ENCODE peak calls at places on chromosomes 16 and 17, in seven cellular contexts. X is Panc1, J is spleen, F is prostate gland, N is HCT116, R is GM23338, L is SK-N-SH. O is an unnamed sample.

GRCh38 chr16:54112807-54113206 is 173.8 kb downstream of the IRX3 start:
- DNase-seq in X (no peak), J (no peak), F (no peak), N (no peak), R (no peak), L (no peak), O (no peak)

GRCh38 chr17:68719431-68719830 is 118.3 kb upstream of the FAM20A start:
- DNase-seq in X (no peak), J (no peak), F (no peak), N (no peak), R (no peak), L (no peak), O (no peak)

GRCh38 chr17:58308173-58308984 is 20.2 kb downstream of the TSPOAP1 start:
- DNase-seq in X (no peak), J (peak), F (no peak), N (no peak), R (peak), L (peak), O (no peak)

GRCh38 chr17:75504347-75505151 is 10.8 kb downstream of the CASKIN2 start:
- DNase-seq in X (no peak), J (peak), F (no peak), N (no peak), R (peak), L (peak), O (no peak)

GRCh38 chr17:69223809-69224208 is 4.8 kb downstream of the ABCA10 start:
- DNase-seq in X (no peak), J (no peak), F (no peak), N (no peak), R (no peak), L (no peak), O (no peak)

GRCh38 chr17:42019509-42020404 is at the start of gene NKIRAS2:
- DNase-seq in X (peak), J (peak), F (peak), N (peak), R (peak), L (peak), O (peak)

GRCh38 chr17:12395733-12396354 is 269.8 kb upstream of the MYOCD start:
- DNase-seq in X (no peak), J (no peak), F (no peak), N (peak), R (peak), L (peak), O (no peak)

GRCh38 chr16:14194706-14195105 is 123.6 kb downstream of the MRTFB start:
- DNase-seq in X (no peak), J (no peak), F (no peak), N (no peak), R (no peak), L (no peak), O (no peak)

GRCh38 chr17:81165246-81166032 is at the start of gene PVALEF:
- DNase-seq in X (no peak), J (peak), F (no peak), N (no peak), R (peak), L (no peak), O (peak)

GRCh38 chr16:54503436-54503835 is 216.8 kb upstream of the IRX3 start:
- DNase-seq in X (no peak), J (no peak), F (no peak), N (no peak), R (no peak), L (no peak), O (no peak)

GRCh38 chr16:19173059-19173458 is 5.0 kb downstream of the SYT17 start:
- DNase-seq in X (no peak), J (no peak), F (no peak), N (no peak), R (no peak), L (no peak), O (no peak)

GRCh38 chr17:7119314-7119713 is 4.7 kb upstream of the ASGR2 start:
- DNase-seq in X (no peak), J (peak), F (no peak), N (no peak), R (peak), L (no peak), O (no peak)

GRCh38 chr17:71709974-71710373 is 410.8 kb upstream of the SOX9 start:
- DNase-seq in X (no peak), J (no peak), F (no peak), N (no peak), R (peak), L (peak), O (no peak)

GRCh38 chr16:65318138-65318537 is 196.3 kb upstream of the CDH11 start:
- DNase-seq in X (no peak), J (no peak), F (no peak), N (no peak), R (peak), L (peak), O (no peak)

GRCh38 chr17:19238167-19238505 is 970 bp downstream of the EPN2 start:
- DNase-seq in X (no peak), J (peak), F (peak), N (no peak), R (peak), L (peak), O (peak)

GRCh38 chr17:45834471-45835396 is 9.9 kb upstream of the SPPL2C start:
- DNase-seq in X (no peak), J (no peak), F (no peak), N (no peak), R (no peak), L (no peak), O (no peak)

GRCh38 chr17:75703591-75703990 is 17.7 kb upstream of the ITGB4 start:
- DNase-seq in X (no peak), J (no peak), F (no peak), N (no peak), R (no peak), L (no peak), O (no peak)

GRCh38 chr17:9240659-9241370 is 219.5 kb downstream of the NTN1 start:
- DNase-seq in X (no peak), J (no peak), F (peak), N (no peak), R (peak), L (no peak), O (peak)
- TF ChIP-seq POLR2AphosphoS5 in X (no peak), J (peak), F (peak), N (no peak), R (no peak), L (no peak), O (peak)

GRCh38 chr16:85433477-85433876 is 179.6 kb upstream of the GSE1 start:
- DNase-seq in X (no peak), J (no peak), F (no peak), N (no peak), R (no peak), L (no peak), O (no peak)
- TF ChIP-seq CTCF in X (no peak), J (no peak), F (no peak), N (no peak), R (no peak), L (no peak), O (no peak)

DNA sequence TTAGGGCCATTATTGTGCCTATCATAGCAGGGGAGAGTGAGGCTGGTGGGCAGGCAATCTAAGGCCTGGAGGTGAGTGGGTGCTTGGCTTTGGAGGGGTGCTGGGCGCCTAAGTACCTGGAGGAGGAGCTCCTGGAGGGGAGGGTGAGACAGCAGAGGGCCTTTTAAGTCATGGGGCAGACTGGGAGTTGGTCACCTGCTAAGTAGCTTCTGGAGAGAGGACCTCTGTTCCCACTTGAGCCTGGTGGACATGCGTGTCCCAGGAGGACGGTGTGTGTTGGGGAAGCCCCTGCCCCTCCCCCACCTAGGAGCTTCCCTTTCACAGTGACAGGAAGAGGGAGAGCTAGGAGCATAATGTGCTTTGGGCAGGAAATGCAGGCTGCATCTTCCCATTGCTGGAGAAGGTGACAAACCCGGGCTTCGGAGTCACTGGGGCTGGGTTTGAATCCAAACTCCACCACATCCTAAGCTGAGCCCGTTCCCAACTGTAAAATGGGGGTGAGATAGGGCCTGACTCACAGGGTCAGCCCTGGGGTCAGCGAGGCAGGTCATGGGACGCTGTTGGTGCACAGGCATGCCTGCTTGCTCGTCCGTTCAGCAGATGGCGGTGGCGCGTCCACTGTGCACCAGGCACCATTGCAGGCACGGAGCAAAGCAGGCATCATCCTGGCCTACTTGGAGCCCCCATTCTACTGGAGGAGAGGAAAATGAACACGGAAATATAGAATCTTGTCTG is 37.9 kb downstream of the CMIP start:
- DNase-seq in X (no peak), J (no peak), F (no peak), N (no peak), R (no peak), L (no peak), O (no peak)
- TF ChIP-seq POLR2AphosphoS5 in X (no peak), J (peak), F (no peak), N (no peak), R (no peak), L (no peak), O (no peak)

DNA sequence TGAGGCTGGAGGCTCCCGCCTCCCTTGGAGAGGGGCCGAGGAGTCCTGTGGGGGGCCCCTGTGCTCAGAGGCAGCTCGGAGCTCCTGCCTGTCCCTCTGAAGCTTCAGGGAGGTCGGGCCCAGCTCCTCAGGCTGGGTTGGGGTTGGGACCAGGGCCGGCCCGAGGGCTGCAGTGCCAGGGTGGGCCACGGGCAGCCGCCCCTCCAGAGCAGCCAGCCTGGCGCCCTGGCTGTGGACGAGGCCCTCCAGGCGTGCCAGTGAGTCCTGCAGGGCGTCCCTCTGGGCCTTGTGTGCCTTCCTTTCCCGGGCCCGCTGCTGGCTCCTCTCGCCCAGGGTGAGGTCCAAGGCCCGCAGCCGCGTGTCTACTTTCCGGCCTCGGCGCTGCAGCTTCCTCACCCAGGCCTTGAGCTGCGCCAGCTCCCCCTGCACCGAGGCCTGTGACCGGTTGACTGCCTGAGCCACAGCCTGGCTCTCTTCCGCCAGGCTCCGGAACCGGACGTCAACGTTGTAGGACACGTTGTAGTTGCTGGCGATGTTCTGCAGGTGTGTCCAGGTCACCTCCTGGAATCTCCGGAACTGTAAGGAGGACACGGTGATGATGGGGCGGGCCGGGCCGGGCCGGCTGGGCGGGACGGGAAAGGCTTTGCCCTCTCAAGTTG is 1.2 kb downstream of the PTX4 start:
- DNase-seq in X (no peak), J (peak), F (no peak), N (no peak), R (no peak), L (no peak), O (no peak)
- TF ChIP-seq CTCF in X (no peak), J (no peak), F (no peak), N (no peak), R (no peak), L (no peak), O (no peak)

GRCh38 chr17:49191917-49192741 is 18.2 kb downstream of the GNGT2 start:
- DNase-seq in X (peak), J (peak), F (peak), N (peak), R (peak), L (peak), O (peak)
- TF ChIP-seq POLR2AphosphoS5 in X (peak), J (peak), F (peak), N (peak), R (peak), L (peak), O (peak)

O was measured in sigmoid colon.